ENCODE peak calls at places on chromosomes 7 and 10, in eight cellular contexts. O is Caco-2, Y is H9, G is fibroblast of mammary gland, A is A549, I is mammary epithelial cell, T is HFF-Myc, V is kidney epithelial cell. L is an unnamed sample.

GRCh38 chr10:90313548-90314325 is 544.1 kb downstream of the HTR7 start:
- DNase-seq in O (no peak), Y (no peak), G (peak), A (no peak), I (peak), T (peak), V (no peak), L (no peak)

GRCh38 chr10:112763916-112764520 is 186.0 kb upstream of the TCF7L2 start:
- DNase-seq in O (no peak), Y (no peak), G (no peak), A (no peak), I (no peak), T (no peak), V (no peak), L (no peak)

GRCh38 chr10:73956476-73957338 is 41.2 kb upstream of the VCL start:
- DNase-seq in O (no peak), Y (no peak), G (no peak), A (no peak), I (peak), T (no peak), V (no peak), L (peak)

GRCh38 chr10:81414038-81414437 is 461.0 kb upstream of the NRG3 start:
- DNase-seq in O (peak), Y (peak), G (no peak), A (no peak), I (no peak), T (no peak), V (no peak), L (no peak)

GRCh38 chr10:93458821-93459257 is 23.3 kb downstream of the MYOF start:
- DNase-seq in O (peak), Y (peak), G (peak), A (peak), I (peak), T (peak), V (peak), L (no peak)

GRCh38 chr10:127017406-127018297 is 112.4 kb downstream of the DOCK1 start:
- DNase-seq in O (no peak), Y (no peak), G (no peak), A (no peak), I (no peak), T (no peak), V (no peak), L (no peak)

GRCh38 chr10:112880633-112881530 is 69.2 kb upstream of the TCF7L2 start:
- DNase-seq in O (no peak), Y (no peak), G (no peak), A (no peak), I (no peak), T (no peak), V (no peak), L (no peak)

GRCh38 chr10:99808285-99808684 is 25.8 kb downstream of the ABCC2 start:
- DNase-seq in O (no peak), Y (no peak), G (no peak), A (no peak), I (no peak), T (no peak), V (no peak), L (no peak)

GRCh38 chr10:78920011-78920410 is 148.8 kb upstream of the ZMIZ1 start:
- DNase-seq in O (no peak), Y (no peak), G (no peak), A (no peak), I (peak), T (no peak), V (no peak), L (no peak)

GRCh38 chr7:22417349-22417748 is 60.4 kb upstream of the RAPGEF5 start:
- DNase-seq in O (no peak), Y (no peak), G (no peak), A (no peak), I (no peak), T (no peak), V (no peak), L (no peak)

GRCh38 chr10:91643700-91644099 is 10.8 kb upstream of the PPP1R3C start:
- DNase-seq in O (peak), Y (peak), G (no peak), A (no peak), I (peak), T (no peak), V (no peak), L (no peak)

GRCh38 chr7:41881313-41882130 is 178.6 kb upstream of the INHBA start:
- DNase-seq in O (no peak), Y (no peak), G (no peak), A (no peak), I (no peak), T (no peak), V (no peak), L (peak)

GRCh38 chr10:30384791-30385201 is 35.7 kb upstream of the MTPAP start:
- DNase-seq in O (peak), Y (peak), G (peak), A (peak), I (peak), T (no peak), V (no peak), L (peak)

GRCh38 chr10:44991571-44991970 is 9.2 kb upstream of the ZNF22 start:
- DNase-seq in O (no peak), Y (no peak), G (no peak), A (no peak), I (no peak), T (no peak), V (no peak), L (no peak)

GRCh38 chr7:120973849-120974248 is 14.7 kb upstream of the CPED1 start:
- DNase-seq in O (no peak), Y (no peak), G (peak), A (no peak), I (no peak), T (no peak), V (no peak), L (no peak)

GRCh38 chr10:132360766-132361447 is 28.9 kb downstream of the LRRC27 start:
- DNase-seq in O (peak), Y (peak), G (no peak), A (peak), I (no peak), T (no peak), V (no peak), L (peak)

GRCh38 chr10:125102821-125103220 is 57.5 kb downstream of the CTBP2 start:
- DNase-seq in O (peak), Y (no peak), G (no peak), A (no peak), I (no peak), T (no peak), V (no peak), L (peak)

GRCh38 chr7:3065724-3066143 is 22.1 kb upstream of the CARD11 start:
- DNase-seq in O (peak), Y (peak), G (peak), A (peak), I (no peak), T (no peak), V (no peak), L (peak)

GRCh38 chr10:34205452-34205851 is 609.6 kb downstream of the PARD3 start:
- DNase-seq in O (no peak), Y (no peak), G (no peak), A (no peak), I (no peak), T (no peak), V (no peak), L (no peak)

GRCh38 chr7:41979834-41980307 is 257.1 kb downstream of the GLI3 start:
- DNase-seq in O (peak), Y (peak), G (peak), A (peak), I (no peak), T (no peak), V (no peak), L (peak)

GRCh38 chr10:117411440-117412428 is 36.5 kb upstream of the PDZD8 start:
- DNase-seq in O (no peak), Y (no peak), G (no peak), A (no peak), I (no peak), T (no peak), V (no peak), L (no peak)

GRCh38 chr7:158049271-158049670 is 538.4 kb downstream of the PTPRN2 start:
- DNase-seq in O (no peak), Y (no peak), G (no peak), A (no peak), I (no peak), T (no peak), V (no peak), L (no peak)

GRCh38 chr7:2926120-2926897 is 82.2 kb upstream of the GNA12 start:
- DNase-seq in O (no peak), Y (peak), G (no peak), A (no peak), I (no peak), T (no peak), V (no peak), L (no peak)

GRCh38 chr7:1823376-1824150 is 153.5 kb downstream of the ELFN1 start:
- DNase-seq in O (no peak), Y (peak), G (no peak), A (no peak), I (no peak), T (no peak), V (no peak), L (no peak)

GRCh38 chr7:94057955-94058354 is 53.8 kb upstream of the BET1 start:
- DNase-seq in O (no peak), Y (no peak), G (no peak), A (no peak), I (no peak), T (no peak), V (no peak), L (no peak)

GRCh38 chr7:1580422-1581030 is 10.7 kb upstream of the PSMG3 start:
- DNase-seq in O (no peak), Y (no peak), G (no peak), A (no peak), I (no peak), T (no peak), V (no peak), L (no peak)

GRCh38 chr7:78127009-78127408 is 328.4 kb downstream of the PHTF2 start:
- DNase-seq in O (no peak), Y (no peak), G (no peak), A (no peak), I (no peak), T (no peak), V (no peak), L (no peak)

GRCh38 chr10:58457761-58458616 is 54.7 kb upstream of the BICC1 start:
- DNase-seq in O (no peak), Y (no peak), G (peak), A (no peak), I (peak), T (peak), V (no peak), L (no peak)

GRCh38 chr10:79444243-79445119 is 943 bp downstream of the ZCCHC24 start:
- DNase-seq in O (peak), Y (peak), G (peak), A (peak), I (peak), T (no peak), V (no peak), L (peak)

GRCh38 chr7:74449809-74450397 is 3.8 kb upstream of the GTF2IRD1 start:
- DNase-seq in O (peak), Y (peak), G (peak), A (peak), I (no peak), T (peak), V (no peak), L (peak)

GRCh38 chr7:143172354-143172753 is 10.9 kb upstream of the TAS2R39 start:
- DNase-seq in O (no peak), Y (no peak), G (peak), A (peak), I (peak), T (no peak), V (no peak), L (no peak)

GRCh38 chr10:69710008-69710905 is 80.2 kb downstream of the FAM241B start:
- DNase-seq in O (no peak), Y (no peak), G (no peak), A (no peak), I (no peak), T (no peak), V (no peak), L (no peak)

GRCh38 chr7:149870701-149871483 is 2.9 kb upstream of the ATP6V0E2 start:
- DNase-seq in O (no peak), Y (peak), G (no peak), A (no peak), I (no peak), T (no peak), V (no peak), L (no peak)

GRCh38 chr7:43584200-43584586 is 1.3 kb downstream of the STK17A start:
- DNase-seq in O (peak), Y (no peak), G (peak), A (no peak), I (peak), T (no peak), V (no peak), L (peak)

GRCh38 chr7:43586251-43586900 is 3.5 kb downstream of the STK17A start:
- DNase-seq in O (no peak), Y (no peak), G (no peak), A (no peak), I (peak), T (no peak), V (no peak), L (peak)

GRCh38 chr7:43582503-43583423 is at the start of gene STK17A:
- DNase-seq in O (peak), Y (peak), G (peak), A (peak), I (peak), T (peak), V (no peak), L (peak)

GRCh38 chr7:43585521-43585920 is 2.6 kb downstream of the STK17A start:
- DNase-seq in O (no peak), Y (no peak), G (peak), A (no peak), I (peak), T (no peak), V (no peak), L (peak)

DNA sequence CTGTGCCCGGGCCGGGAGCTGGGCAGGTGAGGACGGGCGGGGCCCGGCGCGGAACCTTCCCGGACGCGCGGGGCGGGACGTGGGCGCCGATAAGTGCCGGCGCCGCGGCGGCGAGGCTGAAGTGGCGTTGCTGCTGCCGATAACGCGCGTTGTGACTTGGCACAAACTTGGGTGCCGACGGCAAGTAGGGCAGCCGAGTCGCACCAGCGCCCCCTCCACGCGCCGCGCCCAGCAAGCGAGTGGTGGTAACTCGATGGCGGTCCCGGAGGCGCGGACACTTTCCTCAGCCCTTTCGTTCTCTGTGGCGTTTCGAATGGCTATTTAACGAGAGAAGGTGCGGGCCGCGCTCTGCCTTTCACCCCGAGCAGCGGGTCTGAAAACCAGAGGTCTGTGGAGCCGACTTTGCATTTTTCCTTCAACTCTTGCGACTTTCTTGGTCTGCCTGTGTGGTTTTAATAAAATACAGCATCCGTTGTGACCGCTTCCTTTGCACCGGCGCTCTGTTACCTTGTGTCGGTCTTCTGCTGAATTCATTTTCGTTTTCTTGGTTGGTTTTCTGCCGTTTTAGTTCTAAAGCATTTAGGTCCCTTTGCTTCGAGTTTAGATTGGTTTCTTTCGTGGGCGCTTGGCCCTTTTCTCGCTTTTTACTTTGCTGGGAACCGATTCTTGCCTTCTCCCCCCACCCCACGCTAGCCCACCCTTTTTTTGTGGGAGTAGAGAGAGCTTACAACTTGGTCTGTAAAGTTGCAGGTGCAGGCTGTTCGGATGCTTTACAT is 704 bp downstream of the STK17A start:
- DNase-seq in O (peak), Y (peak), G (peak), A (no peak), I (peak), T (no peak), V (no peak), L (peak)
- TF ChIP-seq CTCF in O (peak), Y (no peak), G (no peak), A (no peak), I (peak), T (no peak), V (peak), L (peak)

GRCh38 chr10:122688293-122688989 is 11.2 kb downstream of the C10orf120 start:
- DNase-seq in O (no peak), Y (no peak), G (peak), A (no peak), I (peak), T (no peak), V (no peak), L (no peak)
- TF ChIP-seq CTCF in O (no peak), Y (no peak), G (peak), A (peak), I (no peak), T (no peak), V (no peak), L (no peak)

GRCh38 chr7:47474211-47474936 is 107.5 kb downstream of the TNS3 start:
- DNase-seq in O (no peak), Y (no peak), G (peak), A (no peak), I (no peak), T (no peak), V (no peak), L (no peak)

GRCh38 chr7:47477191-47478016 is 104.5 kb downstream of the TNS3 start:
- DNase-seq in O (no peak), Y (no peak), G (no peak), A (no peak), I (no peak), T (no peak), V (no peak), L (no peak)

GRCh38 chr7:47475880-47476227 is 106.1 kb downstream of the TNS3 start:
- DNase-seq in O (no peak), Y (no peak), G (no peak), A (no peak), I (no peak), T (no peak), V (no peak), L (no peak)

GRCh38 chr7:47473499-47474210 is 108.3 kb downstream of the TNS3 start:
- DNase-seq in O (no peak), Y (no peak), G (peak), A (no peak), I (no peak), T (no peak), V (no peak), L (peak)

GRCh38 chr7:47474937-47475879 is 106.7 kb downstream of the TNS3 start:
- DNase-seq in O (peak), Y (peak), G (peak), A (peak), I (peak), T (peak), V (peak), L (peak)
- TF ChIP-seq CTCF in O (no peak), Y (no peak), G (no peak), A (no peak), I (peak), T (no peak), V (peak), L (no peak)

GRCh38 chr7:101815826-101816488 is 1.5 kb upstream of the CUX1 start:
- DNase-seq in O (peak), Y (peak), G (peak), A (peak), I (peak), T (no peak), V (no peak), L (peak)
- TF ChIP-seq CTCF in O (peak), Y (no peak), G (no peak), A (peak), I (peak), T (no peak), V (no peak), L (no peak)

GRCh38 chr7:44891372-44891771 is 6.0 kb upstream of the PURB start:
- DNase-seq in O (no peak), Y (no peak), G (no peak), A (no peak), I (no peak), T (no peak), V (no peak), L (peak)
- TF ChIP-seq CTCF in O (no peak), Y (no peak), G (no peak), A (no peak), I (no peak), T (no peak), V (no peak), L (no peak)

DNA sequence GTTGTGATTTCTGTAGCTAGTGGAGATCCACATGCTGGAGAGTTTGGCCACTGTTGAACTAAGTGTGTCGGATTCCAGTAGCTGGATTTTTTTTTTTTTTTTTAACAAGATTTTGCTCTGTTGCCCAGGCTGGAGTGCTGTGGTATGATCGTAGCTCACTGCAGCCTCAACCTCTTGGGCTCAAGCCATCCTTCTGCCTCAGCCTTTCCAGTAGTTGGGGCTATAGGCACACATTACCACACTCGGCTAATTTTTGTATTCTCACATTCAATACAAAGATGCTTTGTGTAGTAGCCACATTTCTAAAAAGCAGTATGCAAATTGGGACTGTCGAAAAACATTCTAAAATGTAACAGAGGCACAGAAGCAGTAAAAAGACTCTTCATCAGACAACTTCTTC is 63.5 kb downstream of the RABGEF1 start:
- DNase-seq in O (no peak), Y (peak), G (peak), A (no peak), I (no peak), T (no peak), V (no peak), L (no peak)
- TF ChIP-seq CTCF in O (no peak), Y (no peak), G (no peak), A (no peak), I (no peak), T (no peak), V (no peak), L (no peak)

DNA sequence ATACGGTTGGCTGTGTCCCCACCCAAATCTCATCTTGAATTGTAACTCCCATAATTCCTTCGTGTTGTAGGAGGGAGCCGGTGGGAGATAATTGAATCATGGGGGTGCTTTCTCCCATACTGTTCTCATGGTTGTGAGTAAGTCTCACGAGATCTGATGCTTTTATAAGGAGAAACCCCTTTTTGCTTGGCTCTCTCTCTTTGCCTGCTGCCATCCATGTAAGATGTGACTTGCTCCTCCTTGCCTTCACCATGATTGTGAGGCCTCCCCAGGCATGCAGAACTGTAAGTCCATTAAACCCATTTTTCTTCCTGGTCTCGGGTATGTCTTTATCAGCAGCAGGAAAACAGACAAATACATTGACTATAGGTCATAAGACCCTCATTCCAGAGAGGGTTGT is 15.9 kb upstream of the ST8SIA6 start:
- DNase-seq in O (no peak), Y (no peak), G (no peak), A (no peak), I (no peak), T (no peak), V (no peak), L (no peak)
- TF ChIP-seq CTCF in O (no peak), Y (no peak), G (no peak), A (no peak), I (no peak), T (no peak), V (no peak), L (no peak)

GRCh38 chr10:103276941-103277712 is at the start of gene INA:
- DNase-seq in O (peak), Y (peak), G (peak), A (peak), I (peak), T (no peak), V (peak), L (no peak)
- TF ChIP-seq CTCF in O (no peak), Y (peak), G (no peak), A (peak), I (no peak), T (no peak), V (no peak), L (no peak)

GRCh38 chr10:107139237-107139636 is 25.3 kb downstream of the SORCS1 start:
- DNase-seq in O (no peak), Y (no peak), G (no peak), A (no peak), I (no peak), T (no peak), V (no peak), L (no peak)
- TF ChIP-seq CTCF in O (no peak), Y (no peak), G (no peak), A (no peak), I (no peak), T (no peak), V (no peak), L (no peak)

DNA sequence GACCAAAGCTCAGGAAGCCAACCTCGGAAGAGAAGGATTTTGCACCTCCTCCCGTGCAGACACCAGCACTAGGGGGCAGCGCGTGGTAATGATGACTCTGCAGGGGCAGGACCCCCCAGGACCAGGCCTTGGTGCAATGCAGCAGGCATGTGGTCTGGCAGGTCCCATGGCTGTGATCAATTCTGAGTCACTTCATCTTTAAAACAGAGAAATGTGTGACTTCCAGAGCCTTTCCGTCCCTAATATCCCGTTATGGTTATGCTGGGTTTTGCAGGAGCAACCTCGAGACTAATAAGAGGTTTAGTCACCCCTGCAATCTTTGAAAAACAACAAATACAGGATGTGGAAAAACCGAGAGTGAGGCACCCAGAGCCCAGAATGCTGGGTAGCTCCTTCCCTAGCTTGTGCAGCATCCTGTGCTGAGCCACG is 30.2 kb upstream of the GJD4 start:
- DNase-seq in O (peak), Y (peak), G (peak), A (no peak), I (no peak), T (peak), V (peak), L (no peak)
- TF ChIP-seq CTCF in O (peak), Y (peak), G (peak), A (no peak), I (no peak), T (peak), V (peak), L (peak)